ENCODE peak calls at places on chromosomes 5 and 9, in five cellular contexts. J is activated T-cell treated with anti-CD3 and anti-CD28 coated beads for 1 hour; P is stimulated activated CD4-positive, alpha-beta T cell treated with anti-CD3 and anti-CD28 coated beads, Interleukin-12 subunit alpha, Interleukin-12 subunit beta, amount 100 ng/mL, for 24 hours; S is RPMI8226; K is pancreas. Z is an unnamed sample.

GRCh38 chr9:5873439-5873838 is 17.2 kb upstream of the MLANA start:
- DNase-seq in J (no peak), P (no peak), S (no peak), K (no peak), Z (no peak)

GRCh38 chr9:134536101-134536900 is 105.3 kb upstream of the COL5A1 start:
- DNase-seq in J (no peak), P (no peak), S (no peak), K (no peak), Z (no peak)

GRCh38 chr5:143495823-143496275 is 92.4 kb upstream of the NR3C1 start:
- DNase-seq in J (no peak), P (no peak), S (no peak), K (no peak), Z (no peak)

GRCh38 chr5:55604611-55605067 is 69.9 kb upstream of the PLPP1 start:
- DNase-seq in J (no peak), P (no peak), S (no peak), K (no peak), Z (no peak)

GRCh38 chr5:100864931-100865330 is 38.2 kb downstream of the ST8SIA4 start:
- DNase-seq in J (no peak), P (no peak), S (no peak), K (no peak), Z (no peak)

GRCh38 chr9:114308361-114308950 is 14.4 kb upstream of the ORM1 start:
- DNase-seq in J (no peak), P (no peak), S (no peak), K (no peak), Z (no peak)

GRCh38 chr5:19370655-19371386 is 617.2 kb downstream of the CDH18 start:
- DNase-seq in J (no peak), P (no peak), S (no peak), K (no peak), Z (no peak)

GRCh38 chr9:69546265-69546664 is 125.9 kb downstream of the APBA1 start:
- DNase-seq in J (no peak), P (no peak), S (no peak), K (no peak), Z (peak)

GRCh38 chr9:74824654-74825053 is 63.1 kb downstream of the TRPM6 start:
- DNase-seq in J (no peak), P (no peak), S (no peak), K (no peak), Z (no peak)

GRCh38 chr5:109739741-109740140 is 50.0 kb downstream of the MAN2A1 start:
- DNase-seq in J (no peak), P (no peak), S (peak), K (no peak), Z (no peak)

GRCh38 chr5:156326718-156327259 is at the start of gene SGCD:
- DNase-seq in J (no peak), P (no peak), S (no peak), K (peak), Z (peak)

GRCh38 chr5:132223861-132224260 is 3.8 kb downstream of the P4HA2 start:
- DNase-seq in J (no peak), P (no peak), S (no peak), K (no peak), Z (no peak)

GRCh38 chr5:57216714-57217113 is 42.9 kb downstream of the GPBP1 start:
- DNase-seq in J (no peak), P (no peak), S (no peak), K (no peak), Z (no peak)

GRCh38 chr9:135463140-135463539 is 16.4 kb upstream of the PPP1R26 start:
- DNase-seq in J (no peak), P (no peak), S (peak), K (no peak), Z (no peak)

GRCh38 chr9:132588501-132589147 is 6.2 kb downstream of the BARHL1 start:
- DNase-seq in J (no peak), P (no peak), S (no peak), K (no peak), Z (no peak)

GRCh38 chr5:68440666-68441065 is 225.1 kb downstream of the PIK3R1 start:
- DNase-seq in J (no peak), P (no peak), S (no peak), K (no peak), Z (no peak)

GRCh38 chr5:77847814-77848290 is 71.7 kb upstream of the TBCA start:
- DNase-seq in J (no peak), P (no peak), S (no peak), K (no peak), Z (peak)

GRCh38 chr5:163459465-163459887 is 426 bp downstream of the NUDCD2 start:
- DNase-seq in J (no peak), P (no peak), S (peak), K (no peak), Z (no peak)

GRCh38 chr9:91033802-91034201 is 232.2 kb downstream of the SYK start:
- DNase-seq in J (peak), P (peak), S (peak), K (no peak), Z (no peak)

GRCh38 chr9:106920701-106921283 is 57.8 kb downstream of the ZNF462 start:
- DNase-seq in J (no peak), P (no peak), S (no peak), K (no peak), Z (peak)

GRCh38 chr5:103598997-103599556 is 36.5 kb upstream of the NUDT12 start:
- DNase-seq in J (no peak), P (no peak), S (no peak), K (no peak), Z (no peak)

GRCh38 chr5:92838253-92838652 is 742.8 kb downstream of the NR2F1-AS1 start:
- DNase-seq in J (no peak), P (no peak), S (peak), K (no peak), Z (no peak)

GRCh38 chr5:93794954-93795353 is 53.6 kb upstream of the POU5F2 start:
- DNase-seq in J (no peak), P (no peak), S (no peak), K (peak), Z (no peak)

GRCh38 chr9:135098400-135099105 is 11.1 kb downstream of the OLFM1 start:
- DNase-seq in J (no peak), P (no peak), S (peak), K (peak), Z (no peak)

GRCh38 chr9:16417749-16418148 is 452.7 kb downstream of the BNC2 start:
- DNase-seq in J (no peak), P (no peak), S (no peak), K (no peak), Z (no peak)

GRCh38 chr9:13427587-13427986 is 148.1 kb upstream of the MPDZ start:
- DNase-seq in J (no peak), P (no peak), S (peak), K (no peak), Z (no peak)

GRCh38 chr9:28868224-28868623 is 1294.9 kb upstream of the C9orf72 start:
- DNase-seq in J (no peak), P (no peak), S (no peak), K (no peak), Z (no peak)

GRCh38 chr5:122077451-122078115 is 476 bp downstream of the LOX start:
- DNase-seq in J (no peak), P (no peak), S (no peak), K (peak), Z (no peak)

GRCh38 chr5:126561908-126562307 is 33.1 kb downstream of the ALDH7A1 start:
- DNase-seq in J (no peak), P (no peak), S (no peak), K (no peak), Z (no peak)

GRCh38 chr5:108381034-108381954 is 604 bp downstream of the FBXL17 start:
- DNase-seq in J (peak), P (peak), S (peak), K (peak), Z (peak)

GRCh38 chr5:140194662-140195061 is 19.7 kb downstream of the CYSTM1 start:
- DNase-seq in J (no peak), P (no peak), S (no peak), K (no peak), Z (no peak)

GRCh38 chr9:127765418-127765817 is 13.0 kb downstream of the SH2D3C start:
- DNase-seq in J (no peak), P (no peak), S (no peak), K (no peak), Z (no peak)

GRCh38 chr9:137703842-137704508 is 85.2 kb downstream of the EHMT1 start:
- DNase-seq in J (no peak), P (no peak), S (no peak), K (no peak), Z (no peak)

GRCh38 chr9:33044677-33045282 is 19.7 kb downstream of the DNAJA1 start:
- DNase-seq in J (no peak), P (no peak), S (no peak), K (no peak), Z (peak)

GRCh38 chr9:107587175-107587963 is 97.8 kb upstream of the KLF4 start:
- DNase-seq in J (no peak), P (no peak), S (no peak), K (peak), Z (no peak)

GRCh38 chr5:80738466-80738865 is 83.7 kb upstream of the DHFR start:
- DNase-seq in J (no peak), P (no peak), S (no peak), K (no peak), Z (no peak)

GRCh38 chr9:95565982-95566381 is 49.2 kb upstream of the PTCH1 start:
- DNase-seq in J (no peak), P (no peak), S (no peak), K (no peak), Z (no peak)

GRCh38 chr5:24428345-24428744 is 216.4 kb downstream of the CDH10 start:
- DNase-seq in J (no peak), P (no peak), S (no peak), K (no peak), Z (no peak)